ENCODE peak calls at places on chromosomes 1 and 21, in six cellular contexts. L is dorsolateral prefrontal cortex, S is HFF-Myc, V is GM12865, A is PC-3, K is gastrocnemius medialis. M is an unnamed sample.
A peak's percentile ranks its signal among the peaks of the same experiment; 100 is the strongest.

GRCh38 chr1:51421961-51422360 is 91.6 kb upstream of the TTC39A start:
- DNase-seq in K (no peak), A (peak; percentile 54), L (no peak), S (peak; percentile 15), V (peak; percentile 24), M (no peak)

GRCh38 chr1:203197625-203198024 is 11.1 kb upstream of the CHI3L1 start:
- DNase-seq in K (no peak), S (peak; percentile 52), V (no peak), A (no peak), L (peak; percentile 8), M (no peak)

GRCh38 chr1:64733576-64734288 is 11.1 kb upstream of the RAVER2 start:
- DNase-seq in L (no peak), V (no peak), K (no peak), A (no peak), S (no peak), M (no peak)

GRCh38 chr1:53327183-53327941 is 508 bp downstream of the LRP8 start:
- DNase-seq in S (no peak), A (peak; percentile 16), L (peak; percentile 60), V (peak; percentile 57), K (no peak), M (no peak)

GRCh38 chr1:171254859-171255258 is 6.6 kb downstream of the FMO1 start:
- DNase-seq in V (no peak), K (no peak), S (no peak), L (no peak), A (peak; percentile 81), M (no peak)

GRCh38 chr1:58434181-58434580 is 112.3 kb downstream of the OMA1 start:
- DNase-seq in K (no peak), L (no peak), A (no peak), V (no peak), S (no peak), M (no peak)

GRCh38 chr1:229410692-229411433 is 23.0 kb downstream of the ACTA1 start:
- DNase-seq in L (peak; percentile 96), V (no peak), K (peak; percentile 89), S (no peak), A (peak; percentile 72), M (peak; percentile 35)

GRCh38 chr21:22311741-22312462 is 1313.7 kb downstream of the NCAM2 start:
- DNase-seq in K (no peak), V (no peak), L (no peak), A (no peak), S (no peak), M (no peak)

GRCh38 chr1:230682882-230683610 is 30.9 kb downstream of the AGT start:
- DNase-seq in V (no peak), L (no peak), A (peak; percentile 81), K (no peak), S (peak; percentile 38), M (no peak)

GRCh38 chr1:228488818-228489674 is 1.9 kb downstream of the RNF187 start:
- DNase-seq in A (no peak), S (no peak), L (no peak), V (no peak), K (no peak), M (no peak)

GRCh38 chr1:226804907-226805759 is 65.3 kb upstream of the PSEN2 start:
- DNase-seq in L (no peak), S (no peak), K (no peak), V (no peak), A (no peak), M (no peak)

GRCh38 chr1:198619375-198620140 is 19.3 kb upstream of the PTPRC start:
- DNase-seq in K (no peak), V (peak; percentile 35), L (no peak), S (no peak), A (no peak), M (no peak)

GRCh38 chr1:228125185-228125584 is 14.9 kb upstream of the GUK1 start:
- DNase-seq in V (no peak), L (no peak), A (no peak), S (no peak), K (no peak), M (no peak)

GRCh38 chr21:38914531-38915385 is 109.0 kb downstream of the ETS2 start:
- DNase-seq in S (no peak), L (no peak), K (no peak), V (no peak), A (no peak), M (no peak)

DNA sequence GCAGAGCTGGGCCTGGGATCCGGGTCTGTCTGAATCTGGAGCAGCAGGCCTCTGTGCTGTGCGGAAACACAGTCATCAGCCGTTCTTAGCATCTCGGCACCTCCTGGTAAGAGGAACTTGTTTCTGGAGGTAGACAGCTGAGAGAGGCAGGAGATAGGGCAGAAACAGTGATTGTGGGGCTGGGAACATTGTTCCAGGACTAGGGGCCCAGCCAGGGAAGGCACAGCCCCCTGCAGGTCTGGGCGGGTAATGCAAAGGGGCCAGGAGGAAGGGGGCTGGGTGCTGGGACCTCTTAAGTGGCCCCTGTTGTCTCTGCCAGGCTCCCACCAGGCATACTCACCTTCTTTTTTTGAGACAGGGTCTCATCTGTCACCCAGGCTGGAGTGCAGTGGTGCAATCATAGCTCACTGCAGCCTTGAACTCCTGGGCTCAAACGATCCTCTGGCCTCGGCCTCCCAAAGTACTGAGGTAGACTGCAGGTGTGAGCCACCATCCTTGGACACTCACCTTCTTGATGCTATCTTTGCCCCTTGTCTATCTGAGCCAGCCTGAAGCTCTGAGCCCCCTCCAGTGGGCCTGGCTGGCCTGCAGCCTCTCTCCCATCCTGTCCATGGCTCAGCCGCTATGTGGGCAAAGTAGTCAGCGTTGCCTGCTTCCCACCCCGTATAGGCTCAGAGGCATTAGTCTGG is 134.3 kb upstream of the ZBTB40 start:
- DNase-seq in S (no peak), A (peak; percentile 44), L (no peak), K (no peak), V (peak; percentile 21), M (no peak)
- TF ChIP-seq CTCF in S (peak; percentile 73), A (peak; percentile 68), L (no peak), K (no peak), V (peak; percentile 64), M (no peak)

GRCh38 chr1:109243860-109244552 is 5.3 kb upstream of the CELSR2 start:
- DNase-seq in V (no peak), K (peak; percentile 39), S (no peak), L (no peak), A (no peak), M (no peak)

GRCh38 chr1:109241841-109242301 is 7.5 kb upstream of the CELSR2 start:
- DNase-seq in K (no peak), V (no peak), A (no peak), L (no peak), S (no peak), M (no peak)

GRCh38 chr1:109241344-109241743 is 8.0 kb upstream of the CELSR2 start:
- DNase-seq in K (no peak), A (no peak), S (no peak), L (no peak), V (no peak), M (no peak)

GRCh38 chr1:109242387-109242786 is 7.0 kb upstream of the CELSR2 start:
- DNase-seq in A (no peak), L (peak; percentile 68), V (no peak), K (no peak), S (no peak), M (no peak)

DNA sequence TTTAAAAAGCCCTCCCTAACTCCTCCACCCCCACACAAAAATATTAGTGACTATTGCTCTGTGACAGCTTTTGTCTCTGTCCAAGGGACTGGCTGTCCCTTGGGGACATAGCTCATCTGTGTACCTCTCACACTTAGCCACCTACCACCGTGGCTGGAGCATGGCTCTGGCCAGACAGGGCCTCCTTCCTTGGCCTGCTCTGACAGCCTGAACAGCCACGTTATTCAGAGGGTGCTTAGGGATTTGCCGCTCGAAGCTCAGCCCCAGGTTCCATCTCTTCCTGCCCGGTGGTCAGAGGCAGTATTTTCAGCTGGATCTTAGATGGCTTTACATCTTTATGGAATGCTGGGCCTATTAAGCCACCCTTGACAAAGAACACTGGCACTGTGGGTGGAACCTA is 6.1 kb upstream of the CELSR2 start:
- DNase-seq in S (no peak), L (no peak), K (no peak), V (no peak), A (no peak), M (no peak)
- H3K4me3 ChIP-seq in S (no peak overlapping the region), L (no peak overlapping the region), K (no peak overlapping the region), V (no peak overlapping the region), A (no peak overlapping the region), M (no peak overlapping the region)

DNA sequence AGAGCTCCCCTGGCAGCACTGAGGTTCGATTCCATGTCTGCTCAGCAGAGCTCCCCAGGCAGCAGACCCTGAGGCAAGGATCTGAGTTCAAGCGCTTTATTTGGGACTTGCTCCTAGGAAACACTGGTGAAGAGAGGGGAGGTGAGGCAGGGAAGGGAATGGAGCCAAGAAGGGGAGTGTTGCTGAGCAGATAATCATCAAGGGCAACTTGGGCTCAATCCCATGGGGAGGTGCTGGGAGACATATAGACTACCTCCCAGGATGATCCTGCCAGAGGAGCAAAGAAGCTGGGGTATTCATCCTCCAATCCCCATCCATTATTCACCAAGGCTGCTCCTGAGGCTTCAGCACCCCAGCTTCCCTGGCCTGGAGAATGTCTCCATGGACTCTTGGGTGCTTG is 47.0 kb downstream of the GRIK3 start:
- DNase-seq in A (no peak), S (no peak), K (no peak), V (no peak), L (no peak), M (no peak)
- TF ChIP-seq CTCF in A (no peak), S (no peak), K (no peak), V (no peak), L (no peak), M (no peak)

DNA sequence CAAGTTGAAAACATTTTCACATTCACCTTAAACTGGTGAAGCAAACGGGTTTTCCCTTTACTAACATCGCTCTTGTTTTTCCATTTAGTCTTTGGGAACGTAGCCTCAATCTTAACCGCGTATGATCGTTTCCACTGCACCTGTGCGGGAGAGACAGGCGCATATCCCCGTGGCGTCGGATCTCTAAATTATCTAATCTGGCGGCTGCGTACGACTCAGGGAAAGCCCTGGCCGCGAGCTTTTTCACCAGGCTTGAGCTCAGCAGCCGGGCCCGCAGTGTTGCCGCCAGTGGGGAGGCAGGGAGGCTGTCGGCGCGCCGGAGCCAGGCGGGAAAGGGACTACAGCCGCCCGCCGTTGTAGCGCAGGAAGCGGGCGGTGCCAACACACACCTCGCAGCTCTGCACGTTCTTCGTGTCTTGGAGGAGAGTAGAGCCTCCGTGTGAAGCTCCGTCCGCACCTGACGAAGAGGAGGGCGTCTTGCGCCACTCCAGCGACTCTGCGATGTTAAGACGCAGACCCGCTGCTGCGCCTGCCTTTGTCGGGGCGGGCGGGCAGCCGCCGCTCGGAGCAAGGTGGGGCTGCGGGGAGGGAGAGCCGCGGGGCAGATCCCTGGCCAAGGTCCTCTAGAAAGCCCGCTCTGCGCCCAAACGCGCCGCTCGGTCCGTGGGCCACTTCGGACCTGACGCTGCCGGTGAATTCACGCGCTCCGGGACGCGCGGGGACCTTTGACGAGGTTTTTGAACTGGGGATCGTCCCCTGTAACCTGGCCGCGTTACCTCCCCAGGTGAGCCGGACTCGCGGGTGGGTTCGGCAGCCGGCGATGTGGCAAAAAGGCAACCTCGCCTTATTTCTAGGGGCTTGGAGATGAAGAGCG is 18.5 kb upstream of the TBX15 start:
- DNase-seq in V (no peak), L (no peak), S (no peak), K (no peak), A (no peak), M (no peak)
- H3K4me3 ChIP-seq in V (no peak overlapping the region), L (no peak overlapping the region), S (no peak overlapping the region), K (peak overlapping the region; percentile 56), A (no peak overlapping the region), M (no peak overlapping the region)